ENCODE peak calls at places on chromosomes 16 and 17, in five cellular contexts. X is RCC 7860, S is COLO829, K is non-pigmented ciliary epithelial cell, R is M059J. Q is an unnamed sample.

GRCh38 chr16:27426423-27427408 is 24.7 kb downstream of the IL21R start:
- DNase-seq in X (peak), S (peak), R (peak), K (peak), Q (peak)

GRCh38 chr16:24995033-24995432 is 20.1 kb downstream of the ARHGAP17 start:
- DNase-seq in R (no peak), K (no peak), X (no peak), S (no peak), Q (no peak)

GRCh38 chr16:50002190-50002589 is 22.8 kb upstream of the CNEP1R1 start:
- DNase-seq in X (no peak), R (peak), S (no peak), K (no peak), Q (no peak)

GRCh38 chr17:76696763-76697701 is 13.7 kb downstream of the MXRA7 start:
- DNase-seq in S (no peak), X (no peak), K (no peak), R (no peak), Q (peak)

GRCh38 chr16:19138601-19139000 is 24.8 kb downstream of the ITPRIPL2 start:
- DNase-seq in X (no peak), R (peak), K (no peak), S (no peak), Q (peak)

GRCh38 chr17:72512649-72513556 is 392.1 kb downstream of the SOX9 start:
- DNase-seq in X (no peak), R (no peak), S (no peak), K (no peak), Q (no peak)

GRCh38 chr17:72033311-72033710 is 87.5 kb upstream of the SOX9 start:
- DNase-seq in S (no peak), R (no peak), K (no peak), X (no peak), Q (no peak)

GRCh38 chr16:2199095-2199494 is 2.7 kb upstream of the CASKIN1 start:
- DNase-seq in S (no peak), X (no peak), K (no peak), R (no peak), Q (no peak)

GRCh38 chr16:23651943-23652468 is 10.7 kb downstream of the DCTN5 start:
- DNase-seq in X (no peak), K (no peak), R (no peak), S (no peak), Q (no peak)

GRCh38 chr16:280552-280951 is at the start of gene ARHGDIG:
- DNase-seq in R (no peak), K (no peak), X (no peak), S (no peak), Q (peak)

GRCh38 chr16:75296606-75297005 is 45.2 kb upstream of the BCAR1 start:
- DNase-seq in R (peak), X (no peak), K (no peak), S (no peak), Q (peak)

GRCh38 chr16:24852281-24852721 is 6.5 kb downstream of the SLC5A11 start:
- DNase-seq in X (no peak), R (peak), S (no peak), K (no peak), Q (no peak)